ENCODE peak calls at places on chromosomes 6 and 20, in six cellular contexts. L is ecto neural progenitor cell, D is psoas muscle, Y is AG09319, B is SK-MEL-5, P is cardiac fibroblast. H is an unnamed sample.

GRCh38 chr6:154428892-154429291 is 72.3 kb upstream of the IPCEF1 start:
- DNase-seq in Y (no peak), B (no peak), D (no peak), P (no peak), L (no peak), H (no peak)

GRCh38 chr20:13009682-13010406 is 1.1 kb downstream of the SPTLC3 start:
- DNase-seq in L (no peak), Y (peak), P (peak), D (no peak), B (peak), H (peak)

GRCh38 chr6:106077881-106078280 is 8.3 kb upstream of the PRDM1 start:
- DNase-seq in Y (no peak), L (no peak), B (no peak), D (no peak), P (no peak), H (no peak)

GRCh38 chr6:26205161-26205624 is 118.0 kb downstream of the HFE start:
- DNase-seq in D (peak), B (peak), P (peak), Y (peak), L (no peak), H (peak)

GRCh38 chr20:24837721-24838456 is 111.2 kb upstream of the CST7 start:
- DNase-seq in B (no peak), P (peak), Y (no peak), L (peak), D (no peak), H (no peak)

GRCh38 chr6:164107297-164107995 is 692.9 kb downstream of the QKI start:
- DNase-seq in Y (no peak), B (no peak), D (peak), P (peak), L (no peak), H (no peak)

GRCh38 chr6:37269105-37269504 is 11.2 kb upstream of the TMEM217 start:
- DNase-seq in P (no peak), B (no peak), Y (no peak), D (no peak), L (no peak), H (no peak)

GRCh38 chr6:159234102-159234553 is 64.9 kb downstream of the FNDC1 start:
- DNase-seq in Y (no peak), B (no peak), P (no peak), L (no peak), D (no peak), H (no peak)

GRCh38 chr6:46501136-46502089 is 10.2 kb upstream of the RCAN2 start:
- DNase-seq in D (no peak), Y (no peak), B (no peak), P (no peak), L (no peak), H (no peak)

GRCh38 chr20:33915726-33916331 is 77.9 kb upstream of the RALY start:
- DNase-seq in P (no peak), B (peak), L (no peak), D (peak), Y (no peak), H (peak)

GRCh38 chr6:11201772-11202512 is 30.5 kb downstream of the NEDD9 start:
- DNase-seq in Y (no peak), D (no peak), B (peak), L (no peak), P (no peak), H (no peak)

GRCh38 chr6:16760536-16761468 is at the start of gene ATXN1:
- DNase-seq in B (peak), Y (no peak), L (peak), P (peak), D (peak), H (peak)

GRCh38 chr6:52741872-52742271 is 21.4 kb downstream of the GSTA2 start:
- DNase-seq in L (no peak), P (no peak), Y (no peak), D (no peak), B (no peak), H (no peak)

GRCh38 chr6:170249817-170250216 is 41.1 kb downstream of the DLL1 start:
- DNase-seq in P (no peak), L (no peak), D (no peak), Y (no peak), B (no peak), H (no peak)

GRCh38 chr20:23050847-23051627 is 1.6 kb upstream of the THBD start:
- DNase-seq in B (peak), Y (peak), P (peak), D (peak), L (peak), H (no peak)

GRCh38 chr20:58871533-58872102 is 19.1 kb downstream of the GNAS start:
- DNase-seq in D (no peak), Y (no peak), B (no peak), L (no peak), P (no peak), H (no peak)

GRCh38 chr6:1584996-1585668 is 24.6 kb upstream of the FOXC1 start:
- DNase-seq in D (no peak), Y (no peak), L (no peak), P (no peak), B (no peak), H (no peak)

GRCh38 chr6:101203664-101204063 is 189.8 kb upstream of the GRIK2 start:
- DNase-seq in B (no peak), Y (no peak), D (no peak), P (no peak), L (no peak), H (no peak)

GRCh38 chr6:62523630-62524029 is 237.6 kb upstream of the KHDRBS2 start:
- DNase-seq in B (no peak), P (no peak), D (no peak), Y (no peak), L (no peak), H (no peak)

GRCh38 chr6:3825851-3826581 is 23.2 kb upstream of the FAM50B start:
- DNase-seq in L (no peak), P (peak), D (peak), B (peak), Y (peak), H (no peak)

GRCh38 chr6:158006331-158006730 is 24.7 kb downstream of the SYNJ2 start:
- DNase-seq in L (no peak), B (no peak), D (no peak), Y (no peak), P (no peak), H (no peak)

GRCh38 chr20:34724172-34724571 is 20.0 kb downstream of the TP53INP2 start:
- DNase-seq in D (no peak), P (no peak), B (no peak), L (no peak), Y (no peak), H (no peak)

GRCh38 chr6:48962041-48962440 is 501.0 kb downstream of the MMUT start:
- DNase-seq in P (no peak), Y (no peak), L (no peak), B (no peak), D (no peak), H (no peak)

GRCh38 chr20:164618-165017 is 7.4 kb downstream of the DEFB127 start:
- DNase-seq in P (no peak), Y (no peak), D (no peak), B (no peak), L (no peak), H (no peak)

GRCh38 chr6:28657756-28658465 is 132.2 kb downstream of the GPX5 start:
- DNase-seq in P (peak), L (peak), Y (no peak), B (peak), D (peak), H (no peak)

GRCh38 chr6:12392490-12392889 is 102.3 kb downstream of the EDN1 start:
- DNase-seq in Y (no peak), B (no peak), D (no peak), P (peak), L (no peak), H (no peak)

GRCh38 chr6:57256541-57256940 is 34.4 kb upstream of the RAB23 start:
- DNase-seq in B (no peak), L (no peak), P (peak), Y (no peak), D (no peak), H (no peak)

GRCh38 chr6:142943746-142944125 is 1.2 kb downstream of the HIVEP2 start:
- DNase-seq in B (peak), P (peak), L (peak), D (no peak), Y (no peak), H (peak)

GRCh38 chr20:1377341-1377871 is 15.4 kb downstream of the FKBP1A start:
- DNase-seq in D (no peak), P (no peak), B (no peak), Y (no peak), L (no peak), H (no peak)

GRCh38 chr6:22025468-22026159 is 271.2 kb downstream of the PRL start:
- DNase-seq in L (peak), Y (no peak), B (no peak), P (peak), D (no peak), H (no peak)